ENCODE peak calls at places on chromosomes 12 and 14, in four cellular contexts. Y is HepG2, U is K562, T is H1. W is an unnamed sample.

GRCh38 chr12:118145113-118145797 is 9.3 kb downstream of the PEBP1 start:
- DNase-seq in Y (no peak), U (no peak), T (no peak), W (no peak)

GRCh38 chr12:84599539-84599938 is 313.1 kb downstream of the SLC6A15 start:
- DNase-seq in Y (no peak), U (no peak), T (no peak), W (no peak)

GRCh38 chr12:75623631-75624118 is 112.3 kb upstream of the KRR1 start:
- DNase-seq in Y (peak), U (no peak), T (no peak), W (no peak)

GRCh38 chr12:124764451-124764850 is 99.2 kb downstream of the SCARB1 start:
- DNase-seq in Y (no peak), U (peak), T (peak), W (no peak)

GRCh38 chr12:85920324-85920947 is 46.3 kb downstream of the NTS start:
- DNase-seq in Y (peak), U (peak), T (no peak), W (no peak)

GRCh38 chr12:111953455-111953854 is 59.5 kb downstream of the TMEM116 start:
- DNase-seq in Y (peak), U (no peak), T (no peak), W (no peak)

GRCh38 chr14:35556548-35556947 is 22.6 kb downstream of the INSM2 start:
- DNase-seq in Y (no peak), U (no peak), T (no peak), W (no peak)

GRCh38 chr14:84250863-84251262 is 1279.1 kb upstream of the FLRT2 start:
- DNase-seq in Y (no peak), U (no peak), T (no peak), W (no peak)

GRCh38 chr14:104858811-104859426 is 6.1 kb upstream of the CEP170B start:
- DNase-seq in Y (no peak), U (no peak), T (no peak), W (no peak)

GRCh38 chr12:116559330-116560080 is at the start of gene MAP1LC3B2:
- DNase-seq in Y (peak), U (peak), T (peak), W (peak)

GRCh38 chr12:58443273-58443980 is 476.9 kb downstream of the LRIG3 start:
- DNase-seq in Y (peak), U (no peak), T (peak), W (no peak)

GRCh38 chr12:17949558-17950141 is 140.3 kb downstream of the RERGL start:
- DNase-seq in Y (no peak), U (no peak), T (no peak), W (no peak)

GRCh38 chr14:79663453-79663852 is 547.9 kb downstream of the DIO2 start:
- DNase-seq in Y (no peak), U (no peak), T (no peak), W (no peak)

GRCh38 chr14:97771340-97772045 is 974.3 kb downstream of the VRK1 start:
- DNase-seq in Y (no peak), U (no peak), T (no peak), W (no peak)

GRCh38 chr12:11730299-11731041 is 81.0 kb downstream of the ETV6 start:
- DNase-seq in Y (no peak), U (no peak), T (no peak), W (peak)

GRCh38 chr12:47504775-47505446 is 200.9 kb downstream of the RPAP3 start:
- DNase-seq in Y (no peak), U (no peak), T (no peak), W (no peak)

GRCh38 chr12:11963841-11964471 is 106.8 kb upstream of the BCL2L14 start:
- DNase-seq in Y (no peak), U (no peak), T (no peak), W (no peak)

GRCh38 chr14:67722293-67722692 is 20.6 kb downstream of the RDH12 start:
- DNase-seq in Y (no peak), U (no peak), T (no peak), W (no peak)

GRCh38 chr12:14892726-14893442 is 7.2 kb upstream of the MGP start:
- DNase-seq in Y (peak), U (no peak), T (no peak), W (no peak)

DNA sequence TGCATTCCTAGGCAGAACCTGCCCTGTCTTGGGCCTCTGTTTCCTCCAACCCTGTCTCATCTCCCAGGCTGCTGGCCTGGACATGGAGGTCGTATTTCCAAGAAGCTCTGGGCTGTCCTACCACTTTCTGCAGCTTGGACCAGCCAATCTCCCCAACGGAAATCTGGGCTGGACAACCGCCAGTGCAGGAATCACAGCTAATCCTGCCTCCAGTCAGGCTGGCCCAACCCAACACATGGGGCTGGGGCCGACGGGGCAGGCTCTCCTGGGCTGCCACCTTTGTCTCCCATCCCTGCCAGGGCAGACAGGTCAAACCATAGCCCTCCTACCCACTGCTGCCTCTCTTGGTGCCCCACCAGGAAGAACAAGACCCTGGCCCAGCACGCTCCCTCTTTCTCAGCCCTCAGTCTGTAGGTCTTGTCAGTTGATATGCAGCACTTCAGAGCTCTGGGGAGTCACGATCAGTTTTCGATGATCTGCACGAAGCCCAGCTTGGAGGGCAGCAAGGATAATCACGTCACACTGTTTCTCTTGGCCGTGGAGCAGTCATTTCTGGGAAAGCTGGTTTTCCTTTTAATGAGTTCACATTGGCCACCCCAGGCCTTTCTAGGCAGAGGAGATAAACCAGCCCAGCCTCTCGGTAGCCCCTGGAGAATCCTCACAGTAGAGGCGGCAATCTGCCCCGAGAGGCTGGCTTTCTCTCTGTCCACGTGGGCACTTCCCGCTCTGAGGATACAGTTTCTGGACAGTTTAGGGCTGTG is 195.2 kb upstream of the PRMT8 start:
- DNase-seq in Y (no peak), U (no peak), T (no peak), W (no peak)
- TF ChIP-seq CREB1 in Y (no peak), U (no peak), T (no peak), W (no peak)

DNA sequence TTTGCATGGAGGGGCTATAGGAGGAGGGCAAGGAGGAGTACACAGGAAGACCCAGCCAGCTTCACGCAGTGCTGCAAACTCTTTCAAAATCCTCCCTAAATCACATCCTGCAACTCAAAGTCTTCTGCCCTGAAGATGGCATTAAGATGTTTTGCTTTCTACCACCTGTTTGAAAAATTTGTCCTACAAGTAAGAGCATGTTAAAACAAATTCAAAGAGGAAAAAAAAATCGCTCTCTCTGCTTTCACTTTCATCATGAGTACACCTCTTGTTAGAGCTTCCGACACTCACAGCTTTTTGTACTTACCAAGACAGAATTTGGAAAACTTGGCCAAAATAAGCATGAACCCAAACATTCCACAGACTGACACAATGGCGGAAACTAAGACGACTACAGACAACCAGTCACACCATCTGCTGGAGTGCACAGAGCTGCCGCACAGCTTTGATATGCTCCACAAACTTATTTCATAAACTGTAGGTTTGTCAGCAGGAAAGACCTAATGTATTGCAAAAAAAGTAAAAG is 21.3 kb downstream of the GCH1 start:
- DNase-seq in Y (no peak), U (no peak), T (no peak), W (peak)
- TF ChIP-seq ZNF274 in Y (no peak), U (no peak), T (no peak), W (no peak)

DNA sequence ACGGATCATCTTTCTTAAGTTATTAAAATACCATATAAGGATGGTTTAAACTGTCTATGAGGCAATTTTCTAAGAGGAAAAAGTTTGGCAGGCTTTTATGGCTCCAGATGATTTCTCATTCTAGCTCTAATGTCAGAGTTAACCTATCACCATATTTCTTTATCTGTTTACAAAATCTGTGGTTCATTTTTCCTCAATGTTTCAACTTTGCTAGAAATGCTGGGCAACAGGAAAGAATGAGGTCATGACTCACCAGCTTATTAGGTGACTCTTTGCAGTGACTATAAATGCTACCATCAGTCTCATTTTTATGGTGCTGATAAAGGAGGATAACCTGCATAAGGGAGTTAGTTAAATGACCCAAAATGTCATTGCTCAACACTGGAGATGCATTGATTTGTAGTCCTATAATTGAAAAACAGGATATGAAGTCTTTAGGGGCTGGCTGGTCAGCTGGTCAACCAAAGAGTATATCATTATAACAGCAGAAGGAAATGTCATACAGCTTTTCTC is 45.3 kb upstream of the RAP1B start:
- DNase-seq in Y (no peak), U (no peak), T (no peak), W (no peak)
- TF ChIP-seq CREB1 in Y (no peak), U (no peak), T (no peak), W (no peak)

GRCh38 chr12:51591020-51591901 is at the start of gene SCN8A:
- DNase-seq in Y (no peak), U (peak), T (peak), W (no peak)

GRCh38 chr12:51589557-51590176 is 1.4 kb upstream of the SCN8A start:
- DNase-seq in Y (no peak), U (no peak), T (no peak), W (no peak)

GRCh38 chr12:51590347-51591019 is 550 bp upstream of the SCN8A start:
- DNase-seq in Y (peak), U (peak), T (peak), W (no peak)

GRCh38 chr12:51592034-51592705 is 1.1 kb downstream of the SCN8A start:
- DNase-seq in Y (no peak), U (no peak), T (peak), W (no peak)

GRCh38 chr12:51593539-51593938 is 2.5 kb downstream of the SCN8A start:
- DNase-seq in Y (peak), U (peak), T (no peak), W (no peak)
- TF ChIP-seq ZNF274 in Y (no peak), U (no peak), T (no peak), W (no peak)

GRCh38 chr12:80624986-80625530 is 82.4 kb upstream of the MYF6 start:
- DNase-seq in Y (no peak), U (no peak), T (no peak), W (no peak)
- TF ChIP-seq CREB1 in Y (no peak), U (no peak), T (no peak), W (no peak)

W was measured in GM12878.